ENCODE peak calls at places on chromosomes 13 and 19, in ten cellular contexts. One of them, this sample, is unnamed.

GRCh38 chr13:112325941-112326645 is 50.1 kb upstream of the SPACA7 start:
- DNase-seq in ascending aorta: no peak
- DNase-seq in heart left ventricle: peak; percentile 67
- DNase-seq in stimulated activated CD8-positive, alpha-beta memory T cell treated with anti-CD3 and anti-CD28 coated beads, Interleukin-12 subunit alpha, Interleukin-12 subunit beta, amount 100 ng/mL, for 4 hours: no peak
- DNase-seq in RPMI7951: peak; percentile 22
- DNase-seq in thyroid gland: no peak
- DNase-seq in HFFc6: no peak
- DNase-seq in neural crest cell: no peak
- DNase-seq in IMR-90: no peak
- DNase-seq in putamen: no peak
- DNase-seq in this sample: no peak

GRCh38 chr19:19409235-19410030 is 4.0 kb downstream of the GATAD2A start:
- DNase-seq in ascending aorta: no peak
- DNase-seq in heart left ventricle: no peak
- DNase-seq in stimulated activated CD8-positive, alpha-beta memory T cell treated with anti-CD3 and anti-CD28 coated beads, Interleukin-12 subunit alpha, Interleukin-12 subunit beta, amount 100 ng/mL, for 4 hours: no peak
- DNase-seq in RPMI7951: no peak
- DNase-seq in thyroid gland: no peak
- DNase-seq in HFFc6: no peak
- DNase-seq in neural crest cell: no peak
- DNase-seq in IMR-90: no peak
- DNase-seq in putamen: no peak
- DNase-seq in this sample: no peak

GRCh38 chr19:1206063-1206732 is 620 bp downstream of the STK11 start:
- DNase-seq in ascending aorta: no peak
- DNase-seq in heart left ventricle: no peak
- DNase-seq in stimulated activated CD8-positive, alpha-beta memory T cell treated with anti-CD3 and anti-CD28 coated beads, Interleukin-12 subunit alpha, Interleukin-12 subunit beta, amount 100 ng/mL, for 4 hours: no peak
- DNase-seq in RPMI7951: no peak
- DNase-seq in thyroid gland: no peak
- DNase-seq in HFFc6: no peak
- DNase-seq in neural crest cell: no peak
- DNase-seq in IMR-90: no peak
- DNase-seq in putamen: no peak
- DNase-seq in this sample: no peak

GRCh38 chr19:10510301-10510802 is 6.9 kb downstream of the S1PR5 start:
- DNase-seq in ascending aorta: no peak
- DNase-seq in heart left ventricle: no peak
- DNase-seq in stimulated activated CD8-positive, alpha-beta memory T cell treated with anti-CD3 and anti-CD28 coated beads, Interleukin-12 subunit alpha, Interleukin-12 subunit beta, amount 100 ng/mL, for 4 hours: no peak
- DNase-seq in RPMI7951: no peak
- DNase-seq in thyroid gland: no peak
- DNase-seq in HFFc6: no peak
- DNase-seq in neural crest cell: peak; percentile 66
- DNase-seq in IMR-90: no peak
- DNase-seq in putamen: no peak
- DNase-seq in this sample: no peak

GRCh38 chr13:47237571-47237970 is 340.7 kb upstream of the HTR2A start:
- DNase-seq in ascending aorta: no peak
- DNase-seq in heart left ventricle: no peak
- DNase-seq in stimulated activated CD8-positive, alpha-beta memory T cell treated with anti-CD3 and anti-CD28 coated beads, Interleukin-12 subunit alpha, Interleukin-12 subunit beta, amount 100 ng/mL, for 4 hours: no peak
- DNase-seq in RPMI7951: peak; percentile 6
- DNase-seq in thyroid gland: no peak
- DNase-seq in HFFc6: no peak
- DNase-seq in neural crest cell: no peak
- DNase-seq in IMR-90: no peak
- DNase-seq in putamen: no peak
- DNase-seq in this sample: no peak

GRCh38 chr19:10566658-10567410 is 1.0 kb upstream of the KRI1 start:
- DNase-seq in ascending aorta: no peak
- DNase-seq in heart left ventricle: no peak
- DNase-seq in stimulated activated CD8-positive, alpha-beta memory T cell treated with anti-CD3 and anti-CD28 coated beads, Interleukin-12 subunit alpha, Interleukin-12 subunit beta, amount 100 ng/mL, for 4 hours: peak; percentile 45
- DNase-seq in RPMI7951: no peak
- DNase-seq in thyroid gland: no peak
- DNase-seq in HFFc6: no peak
- DNase-seq in neural crest cell: no peak
- DNase-seq in IMR-90: no peak
- DNase-seq in putamen: no peak
- DNase-seq in this sample: no peak

GRCh38 chr13:73429691-73430090 is 370.9 kb downstream of the KLF5 start:
- DNase-seq in ascending aorta: no peak
- DNase-seq in heart left ventricle: no peak
- DNase-seq in stimulated activated CD8-positive, alpha-beta memory T cell treated with anti-CD3 and anti-CD28 coated beads, Interleukin-12 subunit alpha, Interleukin-12 subunit beta, amount 100 ng/mL, for 4 hours: no peak
- DNase-seq in RPMI7951: no peak
- DNase-seq in thyroid gland: no peak
- DNase-seq in HFFc6: peak; percentile 28
- DNase-seq in neural crest cell: no peak
- DNase-seq in IMR-90: peak; percentile 33
- DNase-seq in putamen: no peak
- DNase-seq in this sample: no peak

GRCh38 chr13:21399741-21400140 is 59.4 kb downstream of the ZDHHC20 start:
- DNase-seq in ascending aorta: no peak
- DNase-seq in heart left ventricle: no peak
- DNase-seq in stimulated activated CD8-positive, alpha-beta memory T cell treated with anti-CD3 and anti-CD28 coated beads, Interleukin-12 subunit alpha, Interleukin-12 subunit beta, amount 100 ng/mL, for 4 hours: no peak
- DNase-seq in RPMI7951: peak; percentile 36
- DNase-seq in thyroid gland: no peak
- DNase-seq in HFFc6: no peak
- DNase-seq in neural crest cell: no peak
- DNase-seq in IMR-90: peak; percentile 18
- DNase-seq in putamen: no peak
- DNase-seq in this sample: no peak

GRCh38 chr13:24489721-24490120 is 22.9 kb downstream of the PARP4 start:
- DNase-seq in ascending aorta: no peak
- DNase-seq in heart left ventricle: no peak
- DNase-seq in stimulated activated CD8-positive, alpha-beta memory T cell treated with anti-CD3 and anti-CD28 coated beads, Interleukin-12 subunit alpha, Interleukin-12 subunit beta, amount 100 ng/mL, for 4 hours: no peak
- DNase-seq in RPMI7951: no peak
- DNase-seq in thyroid gland: no peak
- DNase-seq in HFFc6: no peak
- DNase-seq in neural crest cell: no peak
- DNase-seq in IMR-90: no peak
- DNase-seq in putamen: no peak
- DNase-seq in this sample: no peak

GRCh38 chr13:46778879-46779278 is 18.1 kb downstream of the ESD start:
- DNase-seq in ascending aorta: no peak
- DNase-seq in heart left ventricle: no peak
- DNase-seq in stimulated activated CD8-positive, alpha-beta memory T cell treated with anti-CD3 and anti-CD28 coated beads, Interleukin-12 subunit alpha, Interleukin-12 subunit beta, amount 100 ng/mL, for 4 hours: no peak
- DNase-seq in RPMI7951: no peak
- DNase-seq in thyroid gland: no peak
- DNase-seq in HFFc6: peak; percentile 17
- DNase-seq in neural crest cell: no peak
- DNase-seq in IMR-90: peak; percentile 68
- DNase-seq in putamen: no peak
- DNase-seq in this sample: no peak

GRCh38 chr13:63367522-63368198 is 1952.0 kb upstream of the PCDH20 start:
- DNase-seq in ascending aorta: no peak
- DNase-seq in heart left ventricle: no peak
- DNase-seq in stimulated activated CD8-positive, alpha-beta memory T cell treated with anti-CD3 and anti-CD28 coated beads, Interleukin-12 subunit alpha, Interleukin-12 subunit beta, amount 100 ng/mL, for 4 hours: no peak
- DNase-seq in RPMI7951: no peak
- DNase-seq in thyroid gland: no peak
- DNase-seq in HFFc6: no peak
- DNase-seq in neural crest cell: no peak
- DNase-seq in IMR-90: no peak
- DNase-seq in putamen: no peak
- DNase-seq in this sample: no peak

GRCh38 chr19:54523403-54523802 is 20.8 kb downstream of the LAIR2 start:
- DNase-seq in ascending aorta: no peak
- DNase-seq in heart left ventricle: no peak
- DNase-seq in stimulated activated CD8-positive, alpha-beta memory T cell treated with anti-CD3 and anti-CD28 coated beads, Interleukin-12 subunit alpha, Interleukin-12 subunit beta, amount 100 ng/mL, for 4 hours: no peak
- DNase-seq in RPMI7951: peak; percentile 81
- DNase-seq in thyroid gland: no peak
- DNase-seq in HFFc6: peak; percentile 22
- DNase-seq in neural crest cell: no peak
- DNase-seq in IMR-90: peak; percentile 39
- DNase-seq in putamen: peak; percentile 56
- DNase-seq in this sample: no peak

GRCh38 chr13:45529758-45530157 is 65.0 kb downstream of the COG3 start:
- DNase-seq in ascending aorta: no peak
- DNase-seq in heart left ventricle: no peak
- DNase-seq in stimulated activated CD8-positive, alpha-beta memory T cell treated with anti-CD3 and anti-CD28 coated beads, Interleukin-12 subunit alpha, Interleukin-12 subunit beta, amount 100 ng/mL, for 4 hours: no peak
- DNase-seq in RPMI7951: no peak
- DNase-seq in thyroid gland: no peak
- DNase-seq in HFFc6: no peak
- DNase-seq in neural crest cell: no peak
- DNase-seq in IMR-90: no peak
- DNase-seq in putamen: no peak
- DNase-seq in this sample: no peak

GRCh38 chr13:24254151-24254810 is 55.1 kb upstream of the C1QTNF9 start:
- DNase-seq in ascending aorta: peak; percentile 39
- DNase-seq in heart left ventricle: peak; percentile 37
- DNase-seq in stimulated activated CD8-positive, alpha-beta memory T cell treated with anti-CD3 and anti-CD28 coated beads, Interleukin-12 subunit alpha, Interleukin-12 subunit beta, amount 100 ng/mL, for 4 hours: no peak
- DNase-seq in RPMI7951: no peak
- DNase-seq in thyroid gland: no peak
- DNase-seq in HFFc6: no peak
- DNase-seq in neural crest cell: no peak
- DNase-seq in IMR-90: no peak
- DNase-seq in putamen: no peak
- DNase-seq in this sample: no peak

GRCh38 chr13:79749985-79750551 is 269.1 kb downstream of the NDFIP2 start:
- DNase-seq in ascending aorta: no peak
- DNase-seq in heart left ventricle: peak; percentile 58
- DNase-seq in stimulated activated CD8-positive, alpha-beta memory T cell treated with anti-CD3 and anti-CD28 coated beads, Interleukin-12 subunit alpha, Interleukin-12 subunit beta, amount 100 ng/mL, for 4 hours: no peak
- DNase-seq in RPMI7951: peak; percentile 76
- DNase-seq in thyroid gland: peak; percentile 89
- DNase-seq in HFFc6: peak; percentile 88
- DNase-seq in neural crest cell: no peak
- DNase-seq in IMR-90: peak; percentile 97
- DNase-seq in putamen: no peak
- DNase-seq in this sample: no peak

GRCh38 chr13:20125129-20125782 is 35.6 kb downstream of the GJA3 start:
- DNase-seq in ascending aorta: no peak
- DNase-seq in heart left ventricle: no peak
- DNase-seq in stimulated activated CD8-positive, alpha-beta memory T cell treated with anti-CD3 and anti-CD28 coated beads, Interleukin-12 subunit alpha, Interleukin-12 subunit beta, amount 100 ng/mL, for 4 hours: no peak
- DNase-seq in RPMI7951: peak; percentile 57
- DNase-seq in thyroid gland: no peak
- DNase-seq in HFFc6: peak; percentile 50
- DNase-seq in neural crest cell: no peak
- DNase-seq in IMR-90: peak; percentile 69
- DNase-seq in putamen: peak; percentile 56
- DNase-seq in this sample: no peak